ENCODE peak calls at places on chromosome 9, in five cellular contexts. One of them, this sample, is unnamed. For H3K36me3 and H3K4me1, the result is how much of the 10 kb centered on the place peaks cover.

GRCh38 chr9:136532799-136533774 is 12.8 kb downstream of the NOTCH1 start:
- DNase-seq in tibial artery: no peak
- DNase-seq in suprapubic skin: no peak
- DNase-seq in pancreas: no peak
- DNase-seq in neural progenitor cell: no peak
- DNase-seq in this sample: no peak

GRCh38 chr9:121860744-121861143 is 209.3 kb downstream of the DAB2IP start:
- DNase-seq in tibial artery: peak
- DNase-seq in suprapubic skin: no peak
- DNase-seq in pancreas: no peak
- DNase-seq in neural progenitor cell: no peak
- DNase-seq in this sample: peak

GRCh38 chr9:113319054-113319453 is 15.9 kb upstream of the RNF183 start:
- DNase-seq in tibial artery: no peak
- DNase-seq in suprapubic skin: no peak
- DNase-seq in pancreas: no peak
- DNase-seq in neural progenitor cell: no peak
- DNase-seq in this sample: no peak

GRCh38 chr9:32635362-32635761 is at the start of gene TAF1L:
- DNase-seq in tibial artery: no peak
- DNase-seq in suprapubic skin: no peak
- DNase-seq in pancreas: no peak
- DNase-seq in neural progenitor cell: no peak
- DNase-seq in this sample: no peak

GRCh38 chr9:15403155-15403554 is 19.5 kb upstream of the SNAPC3 start:
- DNase-seq in tibial artery: no peak
- DNase-seq in suprapubic skin: no peak
- DNase-seq in pancreas: no peak
- DNase-seq in neural progenitor cell: peak
- DNase-seq in this sample: peak

GRCh38 chr9:89046832-89047231 is 55.6 kb downstream of the S1PR3 start:
- DNase-seq in tibial artery: no peak
- DNase-seq in suprapubic skin: no peak
- DNase-seq in pancreas: no peak
- DNase-seq in neural progenitor cell: no peak
- DNase-seq in this sample: no peak

GRCh38 chr9:34451545-34451944 is 6.8 kb downstream of the FAM219A start:
- DNase-seq in tibial artery: no peak
- DNase-seq in suprapubic skin: no peak
- DNase-seq in pancreas: no peak
- DNase-seq in neural progenitor cell: no peak
- DNase-seq in this sample: no peak

GRCh38 chr9:118192807-118193206 is 488.6 kb downstream of the TLR4 start:
- DNase-seq in tibial artery: no peak
- DNase-seq in suprapubic skin: no peak
- DNase-seq in pancreas: no peak
- DNase-seq in neural progenitor cell: no peak
- DNase-seq in this sample: no peak

GRCh38 chr9:134765785-134766184 is 114.8 kb upstream of the FCN2 start:
- DNase-seq in tibial artery: no peak
- DNase-seq in suprapubic skin: no peak
- DNase-seq in pancreas: no peak
- DNase-seq in neural progenitor cell: no peak
- DNase-seq in this sample: no peak

GRCh38 chr9:20242767-20243166 is 379.5 kb downstream of the MLLT3 start:
- DNase-seq in tibial artery: no peak
- DNase-seq in suprapubic skin: no peak
- DNase-seq in pancreas: no peak
- DNase-seq in neural progenitor cell: no peak
- DNase-seq in this sample: no peak

GRCh38 chr9:82208741-82209450 is 220.3 kb downstream of the SPATA31D1 start:
- DNase-seq in tibial artery: no peak
- DNase-seq in suprapubic skin: no peak
- DNase-seq in pancreas: no peak
- DNase-seq in neural progenitor cell: no peak
- DNase-seq in this sample: no peak

GRCh38 chr9:103167530-103167929 is 172.4 kb downstream of the CYLC2 start:
- DNase-seq in tibial artery: no peak
- DNase-seq in suprapubic skin: no peak
- DNase-seq in pancreas: no peak
- DNase-seq in neural progenitor cell: no peak
- DNase-seq in this sample: no peak

GRCh38 chr9:95143591-95144561 is 173.6 kb downstream of the FANCC start:
- DNase-seq in tibial artery: peak
- DNase-seq in suprapubic skin: peak
- DNase-seq in pancreas: no peak
- DNase-seq in neural progenitor cell: no peak
- DNase-seq in this sample: no peak

GRCh38 chr9:93667627-93668026 is 91.2 kb downstream of the PHF2 start:
- DNase-seq in tibial artery: peak
- DNase-seq in suprapubic skin: peak
- DNase-seq in pancreas: no peak
- DNase-seq in neural progenitor cell: no peak
- DNase-seq in this sample: no peak

GRCh38 chr9:102521097-102521755 is 473.9 kb upstream of the CYLC2 start:
- DNase-seq in tibial artery: no peak
- DNase-seq in suprapubic skin: no peak
- DNase-seq in pancreas: no peak
- DNase-seq in neural progenitor cell: no peak
- DNase-seq in this sample: no peak

GRCh38 chr9:90007516-90008430 is 403.0 kb downstream of the GADD45G start:
- DNase-seq in tibial artery: no peak
- DNase-seq in suprapubic skin: peak
- DNase-seq in pancreas: no peak
- DNase-seq in neural progenitor cell: no peak
- DNase-seq in this sample: no peak

GRCh38 chr9:119453490-119453911 is 84.3 kb upstream of the BRINP1 start:
- DNase-seq in tibial artery: no peak
- DNase-seq in suprapubic skin: no peak
- DNase-seq in pancreas: no peak
- DNase-seq in neural progenitor cell: no peak
- DNase-seq in this sample: no peak

GRCh38 chr9:18857769-18858168 is 175.2 kb downstream of the SAXO1 start:
- DNase-seq in tibial artery: no peak
- DNase-seq in suprapubic skin: no peak
- DNase-seq in pancreas: no peak
- DNase-seq in neural progenitor cell: no peak
- DNase-seq in this sample: no peak

GRCh38 chr9:1207681-1208080 is 157.5 kb downstream of the DMRT2 start:
- DNase-seq in tibial artery: no peak
- DNase-seq in suprapubic skin: no peak
- DNase-seq in pancreas: no peak
- DNase-seq in neural progenitor cell: no peak
- DNase-seq in this sample: no peak

GRCh38 chr9:134653259-134654009 is 11.8 kb downstream of the COL5A1 start:
- DNase-seq in tibial artery: no peak
- DNase-seq in suprapubic skin: no peak
- DNase-seq in pancreas: no peak
- DNase-seq in neural progenitor cell: no peak
- DNase-seq in this sample: no peak

GRCh38 chr9:78021692-78022091 is 9.9 kb downstream of the GNAQ start:
- DNase-seq in tibial artery: no peak
- DNase-seq in suprapubic skin: no peak
- DNase-seq in pancreas: no peak
- DNase-seq in neural progenitor cell: peak
- DNase-seq in this sample: no peak

GRCh38 chr9:86298873-86299272 is 16.5 kb upstream of the ISCA1 start:
- DNase-seq in tibial artery: no peak
- DNase-seq in suprapubic skin: no peak
- DNase-seq in pancreas: no peak
- DNase-seq in neural progenitor cell: no peak
- DNase-seq in this sample: no peak

GRCh38 chr9:73200694-73201432 is 49.2 kb downstream of the ANXA1 start:
- DNase-seq in tibial artery: no peak
- DNase-seq in suprapubic skin: no peak
- DNase-seq in pancreas: no peak
- DNase-seq in neural progenitor cell: peak
- DNase-seq in this sample: peak

GRCh38 chr9:91395553-91396470 is 27.8 kb downstream of the NFIL3 start:
- DNase-seq in tibial artery: no peak
- DNase-seq in suprapubic skin: no peak
- DNase-seq in pancreas: no peak
- DNase-seq in neural progenitor cell: no peak
- DNase-seq in this sample: peak

GRCh38 chr9:93166699-93167098 is 17.2 kb upstream of the WNK2 start:
- DNase-seq in tibial artery: no peak
- DNase-seq in suprapubic skin: no peak
- DNase-seq in pancreas: no peak
- DNase-seq in neural progenitor cell: no peak
- DNase-seq in this sample: no peak

GRCh38 chr9:89523948-89524347 is 26.0 kb upstream of the SEMA4D start:
- DNase-seq in tibial artery: no peak
- DNase-seq in suprapubic skin: no peak
- DNase-seq in pancreas: no peak
- DNase-seq in neural progenitor cell: no peak
- DNase-seq in this sample: no peak

GRCh38 chr9:34370970-34371880 is 5.5 kb downstream of the MYORG start:
- DNase-seq in tibial artery: no peak
- DNase-seq in suprapubic skin: no peak
- DNase-seq in pancreas: no peak
- DNase-seq in neural progenitor cell: no peak
- DNase-seq in this sample: no peak

GRCh38 chr9:4684820-4685219 is 5.5 kb downstream of the CDC37L1 start:
- DNase-seq in tibial artery: no peak
- DNase-seq in suprapubic skin: no peak
- DNase-seq in pancreas: no peak
- DNase-seq in neural progenitor cell: no peak
- DNase-seq in this sample: no peak

GRCh38 chr9:127049044-127049443 is 73.4 kb downstream of the ANGPTL2 start:
- DNase-seq in tibial artery: peak
- DNase-seq in suprapubic skin: no peak
- DNase-seq in pancreas: no peak
- DNase-seq in neural progenitor cell: no peak
- DNase-seq in this sample: peak

GRCh38 chr9:85978496-85978895 is 37.5 kb downstream of the NAA35 start:
- DNase-seq in tibial artery: no peak
- DNase-seq in suprapubic skin: no peak
- DNase-seq in pancreas: no peak
- DNase-seq in neural progenitor cell: peak
- DNase-seq in this sample: peak

GRCh38 chr9:123069010-123069481 is 35.6 kb downstream of the GPR21 start:
- DNase-seq in tibial artery: no peak
- DNase-seq in suprapubic skin: no peak
- DNase-seq in pancreas: no peak
- DNase-seq in neural progenitor cell: no peak
- DNase-seq in this sample: no peak

GRCh38 chr9:107644774-107645463 is 155.3 kb upstream of the KLF4 start:
- DNase-seq in tibial artery: peak
- DNase-seq in suprapubic skin: peak
- DNase-seq in pancreas: no peak
- DNase-seq in neural progenitor cell: no peak
- DNase-seq in this sample: no peak

GRCh38 chr9:107647611-107648010 is 158.0 kb upstream of the KLF4 start:
- DNase-seq in tibial artery: no peak
- DNase-seq in suprapubic skin: peak
- DNase-seq in pancreas: no peak
- DNase-seq in neural progenitor cell: no peak
- DNase-seq in this sample: no peak

GRCh38 chr9:107648153-107648716 is 158.7 kb upstream of the KLF4 start:
- DNase-seq in tibial artery: no peak
- DNase-seq in suprapubic skin: peak
- DNase-seq in pancreas: no peak
- DNase-seq in neural progenitor cell: no peak
- DNase-seq in this sample: peak

GRCh38 chr9:107650321-107650720 is 160.8 kb upstream of the KLF4 start:
- DNase-seq in tibial artery: no peak
- DNase-seq in suprapubic skin: peak
- DNase-seq in pancreas: no peak
- DNase-seq in neural progenitor cell: no peak
- DNase-seq in this sample: no peak

GRCh38 chr9:107645464-107645833 is 155.9 kb upstream of the KLF4 start:
- DNase-seq in tibial artery: no peak
- DNase-seq in suprapubic skin: peak
- DNase-seq in pancreas: no peak
- DNase-seq in neural progenitor cell: no peak
- DNase-seq in this sample: no peak
- H3K36me3 ChIP-seq in tibial artery: under half
- H3K36me3 ChIP-seq in suprapubic skin: under half
- H3K36me3 ChIP-seq in pancreas: under half
- H3K36me3 ChIP-seq in neural progenitor cell: under half
- H3K36me3 ChIP-seq in this sample: under half

GRCh38 chr9:99052849-99053715 is 51.8 kb upstream of the TGFBR1 start:
- DNase-seq in tibial artery: no peak
- DNase-seq in suprapubic skin: no peak
- DNase-seq in pancreas: no peak
- DNase-seq in neural progenitor cell: no peak
- DNase-seq in this sample: no peak
- H3K4me1 ChIP-seq in tibial artery: under half
- H3K4me1 ChIP-seq in suprapubic skin: under half
- H3K4me1 ChIP-seq in pancreas: under half
- H3K4me1 ChIP-seq in neural progenitor cell: under half
- H3K4me1 ChIP-seq in this sample: under half

GRCh38 chr9:26888271-26888670 is 4.3 kb downstream of the CAAP1 start:
- DNase-seq in tibial artery: no peak
- DNase-seq in suprapubic skin: no peak
- DNase-seq in pancreas: no peak
- DNase-seq in neural progenitor cell: no peak
- DNase-seq in this sample: no peak

GRCh38 chr9:26893030-26893676 is 551 bp upstream of the CAAP1 start:
- DNase-seq in tibial artery: no peak
- DNase-seq in suprapubic skin: no peak
- DNase-seq in pancreas: no peak
- DNase-seq in neural progenitor cell: peak
- DNase-seq in this sample: no peak

DNA sequence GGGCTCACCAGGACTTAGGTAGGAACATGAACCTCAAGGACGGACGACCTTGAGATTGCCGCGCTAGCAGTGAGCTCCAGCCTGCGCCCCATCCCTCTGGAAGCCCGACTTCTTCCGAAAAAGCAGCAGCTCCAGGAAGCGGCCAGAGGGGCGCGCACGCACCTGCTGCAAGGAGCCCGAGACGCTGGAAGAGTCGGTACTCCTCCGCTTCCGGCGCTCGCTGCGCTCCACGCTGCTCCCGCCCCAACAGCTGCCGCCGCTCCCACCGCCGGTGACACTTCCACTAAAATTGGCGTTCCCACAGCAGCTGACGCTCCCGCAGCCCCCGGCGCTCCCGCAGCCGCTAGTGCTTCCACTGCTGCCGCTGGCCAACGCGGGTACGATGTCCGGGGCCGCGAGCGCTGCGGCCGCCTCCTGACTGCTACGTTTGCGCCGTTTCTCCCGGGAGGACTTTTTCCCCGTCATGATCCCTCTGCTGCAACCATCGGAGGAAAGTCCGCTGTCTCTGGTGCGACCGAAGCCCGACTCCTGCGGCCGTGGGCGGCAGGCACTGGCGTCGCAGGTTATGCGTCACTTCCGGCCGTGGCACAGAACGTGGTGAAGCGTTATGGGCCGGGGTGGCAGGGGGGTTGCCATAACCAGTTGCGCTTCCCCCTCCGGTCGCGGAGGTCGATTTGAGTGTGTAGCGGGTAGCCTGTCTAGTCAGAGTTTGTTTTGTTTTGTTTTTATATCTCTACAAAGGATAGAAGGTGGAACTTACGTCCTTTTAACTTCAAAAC is at the start of gene CAAP1:
- DNase-seq in tibial artery: peak
- DNase-seq in suprapubic skin: peak
- DNase-seq in pancreas: peak
- DNase-seq in neural progenitor cell: peak
- DNase-seq in this sample: peak
- TF ChIP-seq CTCF in tibial artery: peak
- TF ChIP-seq CTCF in suprapubic skin: no peak
- TF ChIP-seq CTCF in pancreas: no peak
- TF ChIP-seq CTCF in neural progenitor cell: peak
- TF ChIP-seq CTCF in this sample: peak

GRCh38 chr9:131169567-131169966 is 44.2 kb downstream of the NUP214 start:
- DNase-seq in tibial artery: no peak
- DNase-seq in suprapubic skin: no peak
- DNase-seq in pancreas: no peak
- DNase-seq in neural progenitor cell: no peak
- DNase-seq in this sample: no peak
- H3K36me3 ChIP-seq in tibial artery: half or more
- H3K36me3 ChIP-seq in suprapubic skin: under half
- H3K36me3 ChIP-seq in pancreas: under half
- H3K36me3 ChIP-seq in neural progenitor cell: under half
- H3K36me3 ChIP-seq in this sample: under half

This sample was measured in A673.